ENCODE peak calls at places on chromosomes 2 and 18, in five cellular contexts. M, N, J, Y and P are unnamed samples.

GRCh38 chr2:72973566-72974435 is 56.5 kb downstream of the EMX1 start:
- DNase-seq in M (peak), N (no peak), Y (peak), J (peak), P (peak)

GRCh38 chr2:43101751-43102150 is 124.7 kb downstream of the ZFP36L2 start:
- DNase-seq in M (no peak), Y (no peak), J (no peak), N (no peak), P (no peak)

GRCh38 chr2:109376115-109376514 is 237.7 kb downstream of the SEPTIN10 start:
- DNase-seq in Y (no peak), N (no peak), M (no peak), J (no peak), P (no peak)

GRCh38 chr2:58540680-58541079 is 299.6 kb upstream of the FANCL start:
- DNase-seq in J (no peak), Y (no peak), M (no peak), N (no peak), P (no peak)

GRCh38 chr2:59301466-59302402 is 1060.6 kb upstream of the FANCL start:
- DNase-seq in Y (peak), J (peak), M (peak), N (no peak), P (no peak)

GRCh38 chr2:196143641-196144236 is 27.6 kb downstream of the STK17B start:
- DNase-seq in M (no peak), N (no peak), Y (no peak), J (no peak), P (no peak)

GRCh38 chr2:95308426-95308990 is 11.4 kb downstream of the KCNIP3 start:
- DNase-seq in M (no peak), J (no peak), N (no peak), Y (no peak), P (no peak)

GRCh38 chr2:102217032-102217431 is 30.2 kb downstream of the IL1RL2 start:
- DNase-seq in N (no peak), Y (no peak), J (no peak), M (no peak), P (no peak)

GRCh38 chr2:7377861-7378569 is 460.8 kb downstream of the RNF144A start:
- DNase-seq in Y (peak), J (peak), N (no peak), M (peak), P (no peak)

GRCh38 chr2:225399509-225399908 is at the start of gene NYAP2:
- DNase-seq in M (peak), J (peak), N (no peak), Y (peak), P (no peak)

GRCh38 chr2:75500633-75501032 is 60.1 kb downstream of the EVA1A start:
- DNase-seq in N (no peak), M (peak), Y (no peak), J (peak), P (no peak)

GRCh38 chr18:58529714-58530354 is 99.1 kb downstream of the ALPK2 start:
- DNase-seq in M (peak), J (peak), Y (peak), N (peak), P (peak)

GRCh38 chr2:194383404-194383803 is 1273.6 kb upstream of the SLC39A10 start:
- DNase-seq in M (no peak), N (no peak), Y (no peak), J (no peak), P (no peak)

GRCh38 chr2:20629581-20630291 is 21.2 kb downstream of the HS1BP3 start:
- DNase-seq in N (no peak), J (no peak), M (no peak), Y (no peak), P (no peak)

GRCh38 chr2:31337197-31337596 is 77.3 kb downstream of the XDH start:
- DNase-seq in Y (no peak), N (no peak), M (no peak), J (no peak), P (no peak)

GRCh38 chr2:120990451-120990871 is 254.8 kb downstream of the GLI2 start:
- DNase-seq in N (no peak), M (no peak), Y (no peak), J (no peak), P (no peak)

GRCh38 chr2:120866071-120866470 is 130.4 kb downstream of the GLI2 start:
- DNase-seq in M (no peak), Y (no peak), J (no peak), N (no peak), P (no peak)

GRCh38 chr2:55743583-55743982 is 49.9 kb upstream of the PNPT1 start:
- DNase-seq in J (no peak), N (no peak), Y (no peak), M (no peak), P (no peak)

GRCh38 chr2:111679202-111679601 is 204.8 kb downstream of the ANAPC1 start:
- DNase-seq in N (no peak), M (no peak), Y (no peak), J (no peak), P (no peak)

GRCh38 chr2:9769171-9770005 is 73.9 kb upstream of the TAF1B start:
- DNase-seq in N (no peak), M (peak), Y (peak), J (peak), P (no peak)

GRCh38 chr2:16009560-16009959 is 69.2 kb downstream of the MYCN start:
- DNase-seq in J (no peak), M (no peak), Y (no peak), N (no peak), P (no peak)

GRCh38 chr2:240024766-240025165 is 376 bp downstream of the NDUFA10 start:
- DNase-seq in N (no peak), M (no peak), J (no peak), Y (no peak), P (no peak)

GRCh38 chr2:120661551-120661950 is 74.1 kb upstream of the GLI2 start:
- DNase-seq in N (peak), Y (no peak), J (no peak), M (no peak), P (no peak)

GRCh38 chr2:182366625-182367024 is 60.2 kb downstream of the PDE1A start:
- DNase-seq in N (no peak), M (peak), Y (no peak), J (peak), P (no peak)

GRCh38 chr2:37415128-37415817 is 70.8 kb downstream of the QPCT start:
- DNase-seq in M (no peak), Y (peak), J (no peak), N (no peak), P (no peak)

GRCh38 chr2:5692561-5693287 is 540 bp downstream of the SOX11 start:
- DNase-seq in Y (peak), M (no peak), J (peak), N (no peak), P (no peak)

GRCh38 chr18:33578371-33579146 is 540 bp downstream of the ASXL3 start:
- DNase-seq in Y (no peak), J (peak), N (peak), M (no peak), P (no peak)

GRCh38 chr2:138090330-138090729 is 126.1 kb downstream of the HNMT start:
- DNase-seq in J (no peak), N (no peak), M (peak), Y (no peak), P (peak)

GRCh38 chr18:68172842-68173549 is 541.9 kb downstream of the TMX3 start:
- DNase-seq in J (no peak), Y (no peak), M (no peak), N (no peak), P (no peak)

GRCh38 chr18:46314011-46314410 is 209.8 kb downstream of the HAUS1 start:
- DNase-seq in N (no peak), J (no peak), M (no peak), Y (no peak), P (no peak)

GRCh38 chr2:25926913-25927312 is 48.6 kb upstream of the ASXL2 start:
- DNase-seq in J (no peak), M (no peak), N (no peak), Y (no peak), P (no peak)

GRCh38 chr18:79542876-79543750 is 136.5 kb upstream of the CTDP1 start:
- DNase-seq in M (no peak), Y (no peak), N (peak), J (no peak), P (no peak)

GRCh38 chr2:217797661-217798069 is 205.1 kb downstream of the TNS1 start:
- DNase-seq in J (peak), M (peak), N (no peak), Y (no peak), P (no peak)

GRCh38 chr2:9897796-9898195 is 53.7 kb upstream of the GRHL1 start:
- DNase-seq in M (no peak), N (no peak), J (no peak), Y (peak), P (no peak)

GRCh38 chr2:18046558-18046957 is 168.1 kb downstream of the KCNS3 start:
- DNase-seq in J (no peak), M (no peak), N (no peak), Y (no peak), P (no peak)

GRCh38 chr2:238139141-238139840 is 823 bp downstream of the KLHL30 start:
- DNase-seq in N (no peak), J (no peak), Y (peak), M (no peak), P (no peak)

GRCh38 chr2:180077295-180077906 is 70.3 kb upstream of the CWC22 start:
- DNase-seq in J (no peak), M (peak), N (no peak), Y (no peak), P (no peak)